ENCODE peak calls at places on chromosomes 1 and 21, in nine cellular contexts. T is fibroblast of mammary gland, R is A549, O is neural progenitor cell, E is body of pancreas, C is lower leg skin, Q is GM13976, L is heart right ventricle, F is astrocyte of the spinal cord. Z is an unnamed sample.

GRCh38 chr1:231211005-231211857 is 29.8 kb upstream of the GNPAT start:
- DNase-seq in T (peak), R (peak), O (peak), E (peak), C (peak), Q (peak), L (peak), F (peak), Z (peak)

GRCh38 chr1:110150330-110151174 is at the start of gene SLC6A17:
- DNase-seq in T (peak), R (peak), O (peak), E (peak), C (no peak), Q (no peak), L (no peak), F (peak), Z (no peak)

GRCh38 chr1:2271841-2272655 is 43.9 kb downstream of the SKI start:
- DNase-seq in T (no peak), R (no peak), O (peak), E (no peak), C (no peak), Q (no peak), L (no peak), F (no peak), Z (no peak)

GRCh38 chr1:3578433-3578805 is 32.9 kb downstream of the MEGF6 start:
- DNase-seq in T (no peak), R (no peak), O (no peak), E (no peak), C (no peak), Q (no peak), L (no peak), F (no peak), Z (no peak)

GRCh38 chr1:234987415-234988159 is 141.1 kb downstream of the TOMM20 start:
- DNase-seq in T (peak), R (peak), O (peak), E (peak), C (peak), Q (peak), L (peak), F (peak), Z (peak)

GRCh38 chr21:42609806-42610205 is 43.6 kb upstream of the PDE9A start:
- DNase-seq in T (no peak), R (no peak), O (no peak), E (no peak), C (no peak), Q (no peak), L (no peak), F (no peak), Z (peak)

GRCh38 chr1:18855573-18855972 is 3.9 kb downstream of the TAS1R2 start:
- DNase-seq in T (no peak), R (no peak), O (no peak), E (no peak), C (no peak), Q (no peak), L (no peak), F (no peak), Z (no peak)

GRCh38 chr1:147781056-147781471 is 20.7 kb upstream of the GJA5 start:
- DNase-seq in T (peak), R (no peak), O (peak), E (no peak), C (no peak), Q (no peak), L (peak), F (no peak), Z (no peak)

GRCh38 chr1:200654660-200655059 is 15.0 kb downstream of the DDX59 start:
- DNase-seq in T (no peak), R (no peak), O (no peak), E (no peak), C (no peak), Q (peak), L (no peak), F (no peak), Z (peak)

GRCh38 chr1:225848044-225848955 is 33.9 kb downstream of the TMEM63A start:
- DNase-seq in T (peak), R (no peak), O (no peak), E (no peak), C (no peak), Q (peak), L (peak), F (no peak), Z (peak)

GRCh38 chr1:79912813-79913212 is 906.3 kb upstream of the ADGRL4 start:
- DNase-seq in T (no peak), R (no peak), O (no peak), E (no peak), C (no peak), Q (no peak), L (no peak), F (no peak), Z (no peak)

GRCh38 chr1:36814774-36815173 is 219.5 kb downstream of the GRIK3 start:
- DNase-seq in T (no peak), R (no peak), O (no peak), E (no peak), C (no peak), Q (no peak), L (no peak), F (no peak), Z (no peak)

GRCh38 chr1:64966158-64966963 is at the start of gene JAK1:
- DNase-seq in T (peak), R (peak), O (peak), E (peak), C (peak), Q (peak), L (peak), F (peak), Z (peak)

GRCh38 chr1:8091691-8092090 is 65.6 kb upstream of the ERRFI1 start:
- DNase-seq in T (no peak), R (no peak), O (no peak), E (no peak), C (no peak), Q (no peak), L (no peak), F (peak), Z (no peak)

GRCh38 chr1:205324781-205325180 is 3.2 kb upstream of the NUAK2 start:
- DNase-seq in T (no peak), R (no peak), O (peak), E (peak), C (no peak), Q (no peak), L (no peak), F (peak), Z (no peak)

GRCh38 chr1:26012862-26013261 is 8.7 kb upstream of the EXTL1 start:
- DNase-seq in T (no peak), R (no peak), O (no peak), E (peak), C (no peak), Q (no peak), L (no peak), F (no peak), Z (no peak)

GRCh38 chr1:27027575-27028250 is 15.1 kb upstream of the TENT5B start:
- DNase-seq in T (no peak), R (no peak), O (no peak), E (no peak), C (no peak), Q (no peak), L (no peak), F (peak), Z (no peak)

GRCh38 chr1:107480548-107480947 is 339.7 kb downstream of the NTNG1 start:
- DNase-seq in T (no peak), R (no peak), O (no peak), E (peak), C (no peak), Q (peak), L (no peak), F (peak), Z (peak)

GRCh38 chr1:88878731-88879130 is 12.6 kb downstream of the GTF2B start:
- DNase-seq in T (peak), R (no peak), O (no peak), E (no peak), C (no peak), Q (no peak), L (no peak), F (no peak), Z (no peak)

GRCh38 chr1:87399264-87399663 is 70.6 kb downstream of the LMO4 start:
- DNase-seq in T (peak), R (no peak), O (no peak), E (no peak), C (no peak), Q (no peak), L (no peak), F (no peak), Z (no peak)

GRCh38 chr1:82950606-82951200 is 1048.2 kb downstream of the TTLL7 start:
- DNase-seq in T (no peak), R (no peak), O (no peak), E (no peak), C (no peak), Q (no peak), L (no peak), F (no peak), Z (no peak)

GRCh38 chr1:193185861-193186714 is at the start of gene B3GALT2:
- DNase-seq in T (peak), R (no peak), O (peak), E (peak), C (no peak), Q (no peak), L (peak), F (peak), Z (no peak)

GRCh38 chr1:26079960-26080814 is 12.8 kb upstream of the TRIM63 start:
- DNase-seq in T (no peak), R (no peak), O (no peak), E (no peak), C (no peak), Q (no peak), L (no peak), F (no peak), Z (no peak)

GRCh38 chr1:169914534-169914933 is 20.8 kb upstream of the SCYL3 start:
- DNase-seq in T (peak), R (no peak), O (no peak), E (no peak), C (no peak), Q (no peak), L (no peak), F (peak), Z (no peak)

GRCh38 chr1:20486457-20487235 is 636 bp upstream of the CAMK2N1 start:
- DNase-seq in T (peak), R (peak), O (peak), E (peak), C (no peak), Q (no peak), L (peak), F (peak), Z (no peak)

GRCh38 chr21:36164427-36164784 is 7.8 kb downstream of the DOP1B start:
- DNase-seq in T (no peak), R (no peak), O (no peak), E (peak), C (no peak), Q (no peak), L (no peak), F (no peak), Z (no peak)

GRCh38 chr1:176440176-176440575 is 22.8 kb upstream of the PAPPA2 start:
- DNase-seq in T (no peak), R (no peak), O (no peak), E (no peak), C (no peak), Q (no peak), L (no peak), F (no peak), Z (no peak)

GRCh38 chr1:180173952-180174351 is 19.3 kb downstream of the QSOX1 start:
- DNase-seq in T (peak), R (no peak), O (no peak), E (peak), C (no peak), Q (no peak), L (peak), F (peak), Z (no peak)

GRCh38 chr1:206898089-206898908 is 1.1 kb downstream of the IL24 start:
- DNase-seq in T (peak), R (no peak), O (no peak), E (no peak), C (no peak), Q (no peak), L (no peak), F (peak), Z (no peak)

GRCh38 chr21:39911286-39911685 is 44.0 kb downstream of the PCP4 start:
- DNase-seq in T (no peak), R (peak), O (peak), E (no peak), C (no peak), Q (no peak), L (no peak), F (no peak), Z (no peak)

GRCh38 chr1:174999216-174999925 is 376 bp upstream of the CACYBP start:
- DNase-seq in T (peak), R (peak), O (peak), E (peak), C (peak), Q (peak), L (peak), F (peak), Z (peak)

GRCh38 chr1:1630965-1631792 is 794 bp upstream of the MMP23B start:
- DNase-seq in T (peak), R (no peak), O (peak), E (no peak), C (no peak), Q (no peak), L (peak), F (no peak), Z (no peak)

GRCh38 chr1:116498789-116499628 is 71.8 kb downstream of the CD58 start:
- DNase-seq in T (peak), R (peak), O (peak), E (peak), C (peak), Q (peak), L (peak), F (peak), Z (peak)

GRCh38 chr1:27487927-27488522 is 1.9 kb downstream of the WASF2 start:
- DNase-seq in T (no peak), R (no peak), O (no peak), E (no peak), C (no peak), Q (no peak), L (no peak), F (no peak), Z (peak)

GRCh38 chr1:37946703-37947360 is at the start of gene INPP5B:
- DNase-seq in T (peak), R (peak), O (peak), E (peak), C (peak), Q (peak), L (peak), F (peak), Z (peak)

GRCh38 chr1:155967410-155968400 is 10.6 kb downstream of the ARHGEF2 start:
- DNase-seq in T (no peak), R (no peak), O (no peak), E (no peak), C (no peak), Q (no peak), L (peak), F (no peak), Z (no peak)

GRCh38 chr1:5990913-5991783 is 1.1 kb downstream of the NPHP4 start:
- DNase-seq in T (no peak), R (no peak), O (peak), E (peak), C (no peak), Q (peak), L (no peak), F (peak), Z (peak)

GRCh38 chr1:58017641-58018040 is 528.9 kb downstream of the OMA1 start:
- DNase-seq in T (no peak), R (no peak), O (peak), E (no peak), C (no peak), Q (no peak), L (no peak), F (no peak), Z (no peak)

GRCh38 chr1:58011978-58012377 is 534.5 kb downstream of the OMA1 start:
- DNase-seq in T (peak), R (no peak), O (no peak), E (no peak), C (no peak), Q (no peak), L (no peak), F (no peak), Z (no peak)

DNA sequence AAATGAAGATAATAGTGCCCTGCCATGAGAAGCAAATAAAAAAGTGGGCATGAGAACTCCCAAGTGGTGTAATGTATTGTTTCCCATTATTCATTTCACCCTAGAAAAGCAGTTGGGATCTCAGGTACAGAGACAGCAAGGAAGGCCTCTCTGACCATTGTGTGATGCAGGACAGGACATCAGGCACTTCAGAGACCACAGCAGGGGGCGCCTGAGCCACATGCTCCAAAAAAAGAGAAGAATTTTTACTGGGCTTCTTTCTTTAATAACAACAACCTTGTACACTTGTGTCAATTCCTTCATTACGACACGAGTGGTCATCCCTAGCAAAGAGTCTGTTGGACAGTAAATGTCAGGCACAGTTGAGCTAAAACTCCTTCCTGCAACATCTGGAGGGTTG is 533.3 kb downstream of the OMA1 start:
- DNase-seq in T (no peak), R (no peak), O (peak), E (no peak), C (no peak), Q (no peak), L (no peak), F (no peak), Z (no peak)
- TF ChIP-seq CTCF in T (no peak), R (no peak), O (peak), E (no peak), C (no peak), Q (no peak), L (no peak), F (no peak), Z (no peak)

DNA sequence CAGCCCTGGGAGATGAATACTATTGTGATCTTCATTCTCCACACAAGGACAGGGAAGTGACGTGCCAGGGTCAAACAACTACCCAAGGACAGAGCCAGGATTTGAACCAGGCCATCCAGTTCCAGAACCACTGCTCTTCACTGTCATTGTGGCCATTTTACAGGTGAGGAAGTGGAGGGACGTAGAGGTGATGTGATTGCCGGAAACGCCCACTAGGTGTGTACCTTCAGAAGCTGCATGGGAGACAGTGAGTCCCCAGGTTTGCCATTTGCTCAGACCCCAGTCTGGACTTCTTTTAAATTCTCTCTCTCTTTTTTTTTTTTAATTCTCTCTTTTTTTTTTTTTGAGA is 207.6 kb upstream of the TMEM51 start:
- DNase-seq in T (no peak), R (no peak), O (no peak), E (no peak), C (no peak), Q (no peak), L (no peak), F (no peak), Z (no peak)
- TF ChIP-seq CTCF in T (no peak), R (no peak), O (no peak), E (no peak), C (no peak), Q (no peak), L (no peak), F (no peak), Z (no peak)

GRCh38 chr1:21836010-21836409 is 23.9 kb downstream of the LDLRAD2 start:
- DNase-seq in T (no peak), R (no peak), O (no peak), E (no peak), C (no peak), Q (no peak), L (no peak), F (no peak), Z (no peak)

GRCh38 chr1:21834666-21835065 is 22.6 kb downstream of the LDLRAD2 start:
- DNase-seq in T (no peak), R (no peak), O (no peak), E (no peak), C (no peak), Q (no peak), L (no peak), F (no peak), Z (no peak)

GRCh38 chr1:21833392-21833976 is 21.4 kb downstream of the LDLRAD2 start:
- DNase-seq in T (no peak), R (no peak), O (no peak), E (no peak), C (no peak), Q (no peak), L (no peak), F (no peak), Z (no peak)

GRCh38 chr1:21831454-21831970 is 19.4 kb downstream of the LDLRAD2 start:
- DNase-seq in T (no peak), R (no peak), O (no peak), E (no peak), C (no peak), Q (no peak), L (no peak), F (no peak), Z (no peak)

GRCh38 chr1:21834094-21834493 is 22.0 kb downstream of the LDLRAD2 start:
- DNase-seq in T (no peak), R (no peak), O (no peak), E (no peak), C (no peak), Q (no peak), L (no peak), F (no peak), Z (peak)
- TF ChIP-seq CTCF in T (peak), R (no peak), O (no peak), E (no peak), C (no peak), Q (no peak), L (no peak), F (no peak), Z (peak)

GRCh38 chr1:108570128-108570527 is 10.2 kb downstream of the EEIG2 start:
- DNase-seq in T (no peak), R (peak), O (peak), E (no peak), C (no peak), Q (peak), L (no peak), F (no peak), Z (peak)
- TF ChIP-seq CTCF in T (peak), R (peak), O (peak), E (peak), C (no peak), Q (peak), L (peak), F (peak), Z (peak)

DNA sequence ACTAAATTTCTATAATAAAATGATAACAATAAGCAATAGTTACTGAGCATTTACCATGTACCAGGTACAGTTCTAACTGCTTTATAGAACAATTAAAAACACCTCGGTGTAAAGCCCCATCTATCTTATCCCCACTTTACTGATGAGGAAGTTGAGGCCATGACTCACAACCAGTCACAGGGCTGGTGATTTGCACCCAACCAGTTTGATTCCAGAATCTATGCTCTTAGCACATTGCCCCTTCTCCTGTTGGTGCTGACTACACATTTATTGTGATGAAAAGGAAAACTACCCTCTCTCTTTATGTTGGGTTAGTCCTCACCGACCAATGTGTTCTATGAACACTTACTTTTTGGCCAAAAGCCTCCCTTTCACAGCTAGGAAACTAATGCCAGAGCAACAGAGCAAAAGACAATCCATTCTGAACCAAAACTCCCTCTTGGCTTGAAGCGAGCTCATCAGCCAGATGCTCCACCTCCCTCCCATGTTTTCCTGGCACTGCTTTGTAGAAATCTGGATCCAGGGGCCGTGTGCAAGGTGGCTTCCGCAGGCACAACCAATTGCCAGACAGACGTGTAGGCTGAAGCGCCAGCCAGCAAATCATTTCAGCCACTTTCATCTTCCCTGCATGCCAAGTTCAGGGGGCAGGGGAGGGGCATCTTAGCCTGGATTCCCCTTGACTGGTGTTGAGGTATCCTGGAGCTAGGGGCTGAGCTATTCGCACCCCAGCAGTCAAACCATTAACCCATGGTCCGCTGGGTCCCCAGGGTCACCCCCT is 32.0 kb upstream of the SLC30A1 start:
- DNase-seq in T (peak), R (no peak), O (no peak), E (no peak), C (peak), Q (no peak), L (peak), F (peak), Z (no peak)
- TF ChIP-seq CTCF in T (no peak), R (no peak), O (no peak), E (no peak), C (no peak), Q (no peak), L (no peak), F (no peak), Z (no peak)